ENCODE peak calls at places on chromosomes 5 and 9, in four cellular contexts. D is hypothalamus, R is GM19239, X is hepatic stellate cell. B is an unnamed sample.

GRCh38 chr9:29212590-29213373 is 1639.5 kb upstream of the C9orf72 start:
- DNase-seq in R (no peak), D (no peak), X (no peak), B (peak)

GRCh38 chr5:14319102-14319501 is 176.0 kb downstream of the TRIO start:
- DNase-seq in X (no peak), D (no peak), R (no peak), B (no peak)

GRCh38 chr9:30978000-30978399 is 1406.4 kb upstream of the ACO1 start:
- DNase-seq in D (no peak), X (no peak), R (no peak), B (no peak)

GRCh38 chr5:139900546-139901250 is 105.1 kb downstream of the PSD2 start:
- DNase-seq in X (no peak), R (no peak), D (no peak), B (no peak)

GRCh38 chr9:97801180-97801579 is 51.8 kb upstream of the FOXE1 start:
- DNase-seq in X (no peak), R (no peak), D (no peak), B (no peak)

GRCh38 chr9:16134351-16134750 is 581.5 kb downstream of the CCDC171 start:
- DNase-seq in X (no peak), R (no peak), D (no peak), B (no peak)

GRCh38 chr5:63409737-63410136 is 552.5 kb downstream of the HTR1A start:
- DNase-seq in X (no peak), R (no peak), D (no peak), B (no peak)

GRCh38 chr9:121684381-121685145 is 33.1 kb downstream of the DAB2IP start:
- DNase-seq in R (no peak), X (peak), D (no peak), B (peak)

GRCh38 chr5:123708074-123708806 is 196.3 kb downstream of the CSNK1G3 start:
- DNase-seq in D (no peak), R (no peak), X (peak), B (no peak)

GRCh38 chr9:93097496-93098205 is 1.6 kb downstream of the CARD19 start:
- DNase-seq in D (no peak), X (peak), R (no peak), B (peak)

GRCh38 chr9:123542435-123543225 is 186.6 kb downstream of the CRB2 start:
- DNase-seq in R (no peak), D (no peak), X (no peak), B (no peak)

GRCh38 chr5:93915142-93915553 is 173.7 kb upstream of the POU5F2 start:
- DNase-seq in R (peak), D (no peak), X (no peak), B (no peak)

GRCh38 chr9:18569941-18570630 is 96.1 kb downstream of the ADAMTSL1 start:
- DNase-seq in X (no peak), D (no peak), R (no peak), B (no peak)

GRCh38 chr5:172412724-172413260 is 41.5 kb downstream of the SH3PXD2B start:
- DNase-seq in D (no peak), X (peak), R (no peak), B (no peak)

GRCh38 chr9:19522558-19522957 is 113.7 kb downstream of the ACER2 start:
- DNase-seq in R (no peak), X (no peak), D (no peak), B (no peak)

B was measured in glutamatergic neuron.